ENCODE peak calls at places on chromosome 4, in seven cellular contexts. F is right lobe of liver; L is effector memory CD4-positive, alpha-beta T cell; K is adrenal gland; Z is tibial nerve; D is uterus; W is naive thymus-derived CD4-positive, alpha-beta T cell. M is an unnamed sample. For H3K4me1 and H3K36me3, the result is how much of the 10 kb centered on the place peaks cover.

GRCh38 chr4:74394476-74395136 is 29.7 kb downstream of the EREG start:
- DNase-seq in F (no peak), L (no peak), K (no peak), Z (no peak), D (no peak), W (no peak), M (no peak)

GRCh38 chr4:174940002-174940401 is 21.8 kb downstream of the ADAM29 start:
- DNase-seq in F (no peak), L (no peak), K (no peak), Z (no peak), D (no peak), W (no peak), M (no peak)

GRCh38 chr4:52376107-52376704 is 282.9 kb downstream of the USP46 start:
- DNase-seq in F (no peak), L (no peak), K (no peak), Z (no peak), D (peak), W (peak), M (peak)

GRCh38 chr4:163108614-163109013 is 58.1 kb downstream of the NAF1 start:
- DNase-seq in F (no peak), L (no peak), K (no peak), Z (no peak), D (no peak), W (no peak), M (no peak)

GRCh38 chr4:147773261-147774184 is 41.6 kb downstream of the ARHGAP10 start:
- DNase-seq in F (no peak), L (no peak), K (no peak), Z (no peak), D (no peak), W (no peak), M (no peak)

GRCh38 chr4:18938343-18939109 is 917.0 kb upstream of the LCORL start:
- DNase-seq in F (no peak), L (no peak), K (no peak), Z (no peak), D (no peak), W (no peak), M (no peak)

GRCh38 chr4:24266951-24267577 is 317.3 kb downstream of the DHX15 start:
- DNase-seq in F (no peak), L (no peak), K (no peak), Z (no peak), D (no peak), W (no peak), M (no peak)

GRCh38 chr4:42654606-42655005 is 2.3 kb downstream of the ATP8A1 start:
- DNase-seq in F (no peak), L (no peak), K (peak), Z (no peak), D (peak), W (no peak), M (peak)

GRCh38 chr4:48896845-48897244 is 9.7 kb downstream of the OCIAD2 start:
- DNase-seq in F (no peak), L (no peak), K (no peak), Z (no peak), D (no peak), W (no peak), M (no peak)

GRCh38 chr4:15707363-15707715 is 4.5 kb downstream of the BST1 start:
- DNase-seq in F (no peak), L (no peak), K (no peak), Z (no peak), D (no peak), W (no peak), M (no peak)

GRCh38 chr4:54661156-54661555 is 3.4 kb downstream of the KIT start:
- DNase-seq in F (no peak), L (no peak), K (no peak), Z (no peak), D (no peak), W (no peak), M (no peak)

GRCh38 chr4:87589531-87589930 is 18.8 kb upstream of the DSPP start:
- DNase-seq in F (no peak), L (no peak), K (no peak), Z (no peak), D (no peak), W (no peak), M (no peak)

GRCh38 chr4:167544391-167544790 is 310.1 kb upstream of the SPOCK3 start:
- DNase-seq in F (no peak), L (no peak), K (no peak), Z (no peak), D (no peak), W (no peak), M (no peak)

GRCh38 chr4:184824776-184825393 is 883 bp downstream of the ACSL1 start:
- DNase-seq in F (no peak), L (peak), K (peak), Z (no peak), D (no peak), W (peak), M (no peak)

GRCh38 chr4:122854860-122855259 is 28.2 kb downstream of the FGF2 start:
- DNase-seq in F (peak), L (no peak), K (no peak), Z (no peak), D (no peak), W (no peak), M (no peak)

GRCh38 chr4:57405359-57405758 is 295.2 kb upstream of the IGFBP7 start:
- DNase-seq in F (no peak), L (no peak), K (no peak), Z (no peak), D (no peak), W (no peak), M (no peak)
- H3K27ac ChIP-seq in F (no peak), L (no peak), K (no peak), Z (no peak), D (no peak), W (no peak), M (no peak)

GRCh38 chr4:45078201-45078600 is 351.8 kb upstream of the GNPDA2 start:
- DNase-seq in F (no peak), L (no peak), K (no peak), Z (no peak), D (no peak), W (no peak), M (no peak)
- H3K4me1 ChIP-seq in F (under half), L (under half), K (under half), Z (under half), D (under half), W (under half), M (under half)

GRCh38 chr4:82462415-82462831 is 32.0 kb downstream of the ENOPH1 start:
- DNase-seq in F (peak), L (peak), K (peak), Z (peak), D (peak), W (peak), M (peak)
- H3K36me3 ChIP-seq in F (under half), L (under half), K (under half), Z (under half), D (under half), W (under half), M (under half)

DNA sequence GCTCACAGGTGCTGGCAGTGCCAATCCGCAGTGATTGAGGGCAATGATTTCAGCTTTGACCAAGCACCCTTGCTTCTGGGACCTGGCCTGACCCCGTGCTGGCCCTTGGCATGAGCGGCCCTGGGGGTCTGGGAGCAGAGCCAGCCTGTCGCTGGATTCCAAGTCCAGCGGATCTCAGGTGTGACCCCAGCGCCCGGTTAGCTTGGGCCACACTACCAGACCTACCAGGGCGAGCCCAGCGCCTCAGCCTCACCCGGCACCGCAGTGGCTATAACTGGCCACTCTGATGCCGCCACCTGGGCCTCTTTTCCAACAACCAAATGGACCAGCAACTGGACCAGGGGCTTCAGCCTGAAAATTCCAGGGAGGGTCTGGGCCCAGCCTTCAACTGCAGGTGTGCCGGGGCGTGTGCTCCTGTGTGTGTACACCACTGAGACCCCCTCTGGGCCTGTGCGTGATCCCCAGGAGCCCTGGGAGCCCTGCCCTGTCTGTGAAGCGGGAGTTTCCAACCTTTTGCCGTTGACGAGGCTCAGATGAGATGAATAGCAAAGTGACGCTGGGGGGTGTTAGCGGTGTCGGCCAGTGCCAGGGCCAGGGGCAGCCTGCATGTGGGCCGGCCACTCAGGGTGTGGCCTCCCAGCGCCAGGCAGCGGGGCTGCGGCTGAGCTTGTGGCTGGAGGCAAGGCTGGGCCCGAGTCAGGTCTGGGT is 658 bp downstream of the SH3TC1 start:
- DNase-seq in F (peak), L (no peak), K (no peak), Z (no peak), D (no peak), W (peak), M (peak)
- H3K27ac ChIP-seq in F (peak), L (peak), K (peak), Z (peak), D (peak), W (peak), M (peak)

GRCh38 chr4:2797545-2798305 is 4.8 kb downstream of the SH3BP2 start:
- DNase-seq in F (peak), L (no peak), K (peak), Z (peak), D (peak), W (peak), M (peak)
- H3K4me1 ChIP-seq in F (half or more), L (half or more), K (half or more), Z (under half), D (under half), W (under half), M (half or more)

GRCh38 chr4:89009107-89009506 is 47.9 kb downstream of the FAM13A start:
- DNase-seq in F (no peak), L (no peak), K (no peak), Z (no peak), D (no peak), W (no peak), M (no peak)
- H3K36me3 ChIP-seq in F (under half), L (under half), K (under half), Z (under half), D (under half), W (under half), M (under half)

GRCh38 chr4:112938461-112939058 is 110.9 kb upstream of the ANK2 start:
- DNase-seq in F (no peak), L (no peak), K (no peak), Z (no peak), D (no peak), W (peak), M (no peak)
- H3K27ac ChIP-seq in F (no peak), L (no peak), K (no peak), Z (no peak), D (peak), W (no peak), M (no peak)

GRCh38 chr4:153729901-153730300 is 29.9 kb downstream of the RNF175 start:
- DNase-seq in F (no peak), L (no peak), K (no peak), Z (no peak), D (no peak), W (no peak), M (no peak)

GRCh38 chr4:153733751-153734448 is 25.9 kb downstream of the RNF175 start:
- DNase-seq in F (no peak), L (no peak), K (no peak), Z (no peak), D (no peak), W (no peak), M (no peak)

GRCh38 chr4:153728151-153728550 is 31.7 kb downstream of the RNF175 start:
- DNase-seq in F (no peak), L (no peak), K (no peak), Z (no peak), D (no peak), W (no peak), M (no peak)

GRCh38 chr4:153728660-153729059 is 31.2 kb downstream of the RNF175 start:
- DNase-seq in F (no peak), L (no peak), K (no peak), Z (no peak), D (no peak), W (no peak), M (no peak)

GRCh38 chr4:153731239-153731638 is 28.6 kb downstream of the RNF175 start:
- DNase-seq in F (no peak), L (no peak), K (no peak), Z (no peak), D (no peak), W (no peak), M (no peak)
- H3K4me1 ChIP-seq in F (under half), L (under half), K (under half), Z (under half), D (under half), W (under half), M (under half)

DNA sequence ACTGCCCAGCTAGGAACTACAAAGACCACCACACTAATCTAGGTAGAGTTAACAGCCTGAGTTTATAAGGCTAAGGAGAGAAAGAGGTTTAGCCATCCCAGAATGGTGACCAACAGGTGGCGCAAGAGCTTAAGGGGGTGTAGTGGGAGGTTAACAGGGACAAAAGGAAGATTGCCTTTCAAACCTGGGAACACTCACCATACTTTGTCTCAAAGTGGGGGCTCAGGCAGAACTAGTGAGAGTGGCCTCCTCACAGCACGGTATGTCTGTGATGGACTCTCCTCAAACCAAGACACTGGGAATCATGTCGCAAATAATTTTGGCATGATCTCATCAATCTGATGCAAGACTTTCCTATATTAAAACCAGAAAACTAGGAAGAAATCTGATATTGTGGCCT is 23.4 kb downstream of the CCNI start:
- DNase-seq in F (peak), L (peak), K (no peak), Z (no peak), D (peak), W (peak), M (peak)
- H3K36me3 ChIP-seq in F (under half), L (half or more), K (under half), Z (under half), D (under half), W (under half), M (under half)

DNA sequence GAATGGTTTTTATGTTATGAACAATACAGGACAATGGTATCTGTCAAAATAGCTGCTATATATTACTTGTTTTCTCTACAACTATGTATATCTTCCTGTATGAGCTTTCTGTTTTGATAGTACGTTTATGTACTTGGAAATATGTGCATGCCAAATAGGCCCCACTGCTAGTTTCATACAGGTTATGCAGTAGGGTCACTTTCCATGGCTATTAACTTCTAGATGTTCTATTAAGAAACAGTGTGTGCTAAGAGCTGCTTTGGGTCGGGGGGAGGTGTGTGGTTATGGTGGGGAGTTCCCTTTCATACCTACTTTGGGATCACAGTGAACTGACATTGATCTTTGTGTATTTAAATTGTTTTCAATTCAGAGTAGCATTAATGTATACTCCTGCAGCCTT is 30.9 kb downstream of the RBPJ start:
- DNase-seq in F (no peak), L (no peak), K (no peak), Z (no peak), D (no peak), W (no peak), M (no peak)
- H3K27ac ChIP-seq in F (no peak), L (no peak), K (no peak), Z (no peak), D (no peak), W (no peak), M (no peak)

M was measured in thyroid gland.